ENCODE peak calls at places on chromosome 4, in eight cellular contexts. Q is uterus, G is right lobe of liver, J is ovary, H is tibial nerve, U is A549, A is GM12891, L is prostate gland. R is an unnamed sample.

GRCh38 chr4:121784975-121785374 is 16.1 kb upstream of the EXOSC9 start:
- DNase-seq in Q (no peak), G (no peak), J (no peak), H (peak), U (no peak), A (no peak), L (no peak), R (no peak)

GRCh38 chr4:104490096-104490769 is 4.5 kb downstream of the CXXC4 start:
- DNase-seq in Q (no peak), G (peak), J (no peak), H (no peak), U (peak), A (no peak), L (peak), R (no peak)

GRCh38 chr4:7666744-7667143 is 232.0 kb upstream of the PSAPL1 start:
- DNase-seq in Q (no peak), G (no peak), J (no peak), H (no peak), U (no peak), A (no peak), L (no peak), R (no peak)

GRCh38 chr4:127772769-127773671 is 9.1 kb upstream of the HSPA4L start:
- DNase-seq in Q (no peak), G (no peak), J (no peak), H (no peak), U (no peak), A (no peak), L (no peak), R (no peak)

GRCh38 chr4:139734875-139735380 is 69.3 kb downstream of the MGST2 start:
- DNase-seq in Q (peak), G (peak), J (peak), H (peak), U (no peak), A (peak), L (peak), R (peak)

GRCh38 chr4:143455211-143455610 is 58.3 kb upstream of the SMARCA5 start:
- DNase-seq in Q (no peak), G (no peak), J (no peak), H (no peak), U (no peak), A (no peak), L (no peak), R (no peak)

GRCh38 chr4:169270810-169271691 is at the start of gene SH3RF1:
- DNase-seq in Q (peak), G (peak), J (peak), H (peak), U (peak), A (peak), L (peak), R (peak)

GRCh38 chr4:40626183-40626990 is 3.3 kb downstream of the RBM47 start:
- DNase-seq in Q (no peak), G (no peak), J (peak), H (no peak), U (no peak), A (no peak), L (peak), R (no peak)

GRCh38 chr4:140863187-140863586 is 107.0 kb upstream of the TBC1D9 start:
- DNase-seq in Q (no peak), G (no peak), J (no peak), H (no peak), U (no peak), A (no peak), L (no peak), R (no peak)

GRCh38 chr4:172202480-172203076 is 389.4 kb downstream of the GALNTL6 start:
- DNase-seq in Q (no peak), G (no peak), J (no peak), H (no peak), U (peak), A (peak), L (no peak), R (no peak)

GRCh38 chr4:95124906-95125504 is 367.2 kb downstream of the BMPR1B start:
- DNase-seq in Q (peak), G (no peak), J (peak), H (peak), U (peak), A (no peak), L (peak), R (no peak)

GRCh38 chr4:182213024-182213423 is 30.2 kb upstream of the TENM3 start:
- DNase-seq in Q (no peak), G (no peak), J (no peak), H (no peak), U (no peak), A (no peak), L (no peak), R (no peak)

GRCh38 chr4:59553063-59553738 is 1646.9 kb upstream of the ADGRL3 start:
- DNase-seq in Q (no peak), G (no peak), J (no peak), H (no peak), U (peak), A (no peak), L (no peak), R (no peak)

GRCh38 chr4:165440415-165440882 is 61.6 kb downstream of the CPE start:
- DNase-seq in Q (no peak), G (no peak), J (no peak), H (no peak), U (peak), A (no peak), L (no peak), R (no peak)

GRCh38 chr4:161762796-161763195 is 401.0 kb downstream of the FSTL5 start:
- DNase-seq in Q (no peak), G (no peak), J (no peak), H (no peak), U (no peak), A (no peak), L (no peak), R (no peak)

GRCh38 chr4:156972370-156972980 is 876 bp upstream of the PDGFC start:
- DNase-seq in Q (no peak), G (no peak), J (no peak), H (no peak), U (no peak), A (no peak), L (no peak), R (no peak)

GRCh38 chr4:169573889-169574288 is 38.5 kb downstream of the NEK1 start:
- DNase-seq in Q (no peak), G (no peak), J (no peak), H (no peak), U (no peak), A (no peak), L (no peak), R (no peak)

GRCh38 chr4:185019451-185020292 is 1.4 kb downstream of the HELT start:
- DNase-seq in Q (no peak), G (no peak), J (no peak), H (no peak), U (no peak), A (no peak), L (no peak), R (no peak)

GRCh38 chr4:175560628-175561027 is 251.4 kb downstream of the GPM6A start:
- DNase-seq in Q (no peak), G (no peak), J (no peak), H (no peak), U (peak), A (no peak), L (no peak), R (no peak)

GRCh38 chr4:72568959-72569718 is at the start of gene ADAMTS3:
- DNase-seq in Q (peak), G (peak), J (peak), H (peak), U (peak), A (peak), L (peak), R (peak)

GRCh38 chr4:17469931-17470674 is 41.8 kb downstream of the QDPR start:
- DNase-seq in Q (no peak), G (no peak), J (no peak), H (no peak), U (no peak), A (no peak), L (no peak), R (no peak)

GRCh38 chr4:77820836-77821561 is 1.8 kb upstream of the CNOT6L start:
- DNase-seq in Q (no peak), G (peak), J (no peak), H (no peak), U (no peak), A (no peak), L (peak), R (no peak)

DNA sequence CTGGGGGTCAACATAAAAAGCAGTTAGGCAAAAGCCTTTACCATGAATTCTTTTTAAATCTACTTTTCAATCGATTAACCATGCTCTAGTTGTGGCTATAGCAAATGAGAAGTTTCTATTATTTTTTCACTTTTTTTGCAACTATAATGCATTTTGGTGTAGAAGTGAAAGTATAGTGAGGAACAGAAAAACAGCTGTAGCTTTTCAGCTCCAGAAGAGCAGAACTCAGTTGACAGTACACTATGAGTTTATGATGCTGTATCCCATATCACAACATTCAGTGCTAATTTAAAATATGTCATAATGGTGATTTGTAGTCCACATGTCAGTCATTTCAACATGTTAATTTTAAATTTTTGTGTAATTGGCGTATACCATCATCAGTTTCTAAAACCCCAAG is 8.7 kb upstream of the MUC7 start:
- DNase-seq in Q (no peak), G (no peak), J (no peak), H (no peak), U (no peak), A (no peak), L (no peak), R (no peak)
- TF ChIP-seq POLR2A in Q (no peak), G (no peak), J (no peak), H (no peak), U (no peak), A (no peak), L (no peak), R (no peak)

DNA sequence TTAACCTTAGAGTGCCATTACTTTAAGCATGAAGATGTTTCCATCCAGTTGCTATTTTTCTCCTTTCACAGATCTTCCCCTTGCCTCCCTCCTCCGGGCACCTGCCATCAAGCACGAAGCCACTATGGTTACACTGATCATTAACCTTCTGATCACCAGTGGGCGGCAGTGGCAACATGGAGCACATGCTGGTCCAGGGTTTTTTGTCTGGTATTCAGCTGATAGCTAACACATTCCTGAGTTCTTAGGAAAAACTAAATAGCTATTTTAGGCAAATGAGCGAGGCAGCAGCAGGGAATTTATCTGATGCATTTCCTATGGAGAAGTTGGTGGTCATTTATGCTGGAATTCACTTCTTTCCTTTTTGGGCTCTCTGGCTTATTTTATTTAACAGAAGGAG is 22.8 kb downstream of the SHISA3 start:
- DNase-seq in Q (no peak), G (no peak), J (no peak), H (no peak), U (no peak), A (no peak), L (no peak), R (no peak)
- TF ChIP-seq POLR2A in Q (no peak), G (no peak), J (no peak), H (no peak), U (no peak), A (no peak), L (no peak), R (no peak)

DNA sequence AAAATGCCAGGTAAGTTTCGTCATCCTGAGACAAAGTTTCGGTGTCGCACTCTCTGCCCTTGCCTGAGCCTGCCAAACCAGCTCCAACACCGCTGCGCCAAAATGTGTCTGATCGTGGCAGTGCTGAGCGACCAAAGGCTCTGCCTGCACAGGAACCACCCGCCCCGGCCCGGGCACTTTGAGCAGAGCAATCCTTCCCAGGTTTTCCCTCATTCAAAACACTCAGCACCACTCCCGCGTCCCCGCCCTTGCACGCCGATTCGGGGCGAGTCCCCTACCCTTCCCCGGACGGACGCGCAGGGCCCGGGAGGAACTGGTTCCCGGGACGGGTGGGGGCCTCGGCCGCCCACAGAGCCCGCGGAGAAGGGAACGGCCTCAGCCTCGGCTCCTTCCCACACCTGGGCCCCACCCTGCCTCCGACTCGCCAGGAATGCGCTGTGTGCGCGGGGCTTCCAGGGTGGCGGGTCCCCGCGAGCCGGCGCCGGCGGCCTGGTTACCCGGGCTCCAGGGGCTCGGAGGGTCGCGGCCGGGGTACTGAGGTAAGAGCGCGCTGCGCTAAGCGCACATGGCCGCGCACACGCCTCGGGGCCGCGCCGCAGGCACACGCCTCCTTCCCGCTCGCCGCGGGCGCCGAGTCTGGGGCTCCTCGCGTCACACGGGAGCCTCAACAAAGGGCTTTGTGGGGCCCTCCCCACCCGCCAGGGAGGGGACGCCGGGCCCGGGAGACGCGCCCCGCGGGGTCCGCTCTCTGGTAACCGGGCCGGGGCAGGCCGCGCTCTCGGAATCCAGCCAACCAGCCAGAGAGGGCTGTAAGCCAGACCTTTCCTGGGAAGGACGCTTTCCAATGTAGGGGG is at the start of gene C4orf36:
- DNase-seq in Q (peak), G (peak), J (peak), H (peak), U (peak), A (peak), L (peak), R (peak)
- TF ChIP-seq POLR2A in Q (peak), G (peak), J (no peak), H (no peak), U (peak), A (no peak), L (peak), R (no peak)

DNA sequence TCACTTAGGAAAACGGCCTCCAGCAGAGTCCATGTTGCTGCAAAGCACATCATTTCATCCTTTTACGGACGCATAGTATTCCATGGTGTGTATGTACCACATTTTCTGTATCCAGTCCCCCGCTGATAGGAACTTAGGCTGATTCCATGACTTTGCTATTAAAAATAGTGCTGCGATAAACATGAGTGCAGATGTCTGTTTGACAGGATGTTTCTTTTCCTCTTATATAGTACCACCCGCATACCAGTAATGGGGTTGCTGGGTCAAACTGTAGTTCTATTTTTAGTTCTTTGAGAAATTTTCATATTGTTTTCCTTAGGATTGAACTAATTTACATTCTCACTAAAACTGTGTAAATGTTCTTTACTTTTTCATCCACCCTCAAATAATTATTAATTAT is 50.5 kb downstream of the VEGFC start:
- DNase-seq in Q (no peak), G (no peak), J (no peak), H (no peak), U (no peak), A (no peak), L (no peak), R (no peak)
- TF ChIP-seq POLR2A in Q (no peak), G (no peak), J (no peak), H (no peak), U (no peak), A (no peak), L (no peak), R (no peak)

GRCh38 chr4:145732895-145733880 is 53.2 kb downstream of the C4orf51 start:
- DNase-seq in Q (peak), G (peak), J (peak), H (peak), U (peak), A (peak), L (peak), R (peak)
- TF ChIP-seq POLR2A in Q (peak), G (peak), J (peak), H (peak), U (peak), A (no peak), L (peak), R (peak)

GRCh38 chr4:159353422-159354116 is 250.7 kb downstream of the RAPGEF2 start:
- DNase-seq in Q (no peak), G (no peak), J (no peak), H (no peak), U (no peak), A (no peak), L (no peak), R (no peak)

GRCh38 chr4:159358226-159358625 is 255.3 kb downstream of the RAPGEF2 start:
- DNase-seq in Q (no peak), G (no peak), J (no peak), H (no peak), U (no peak), A (no peak), L (no peak), R (no peak)

GRCh38 chr4:159355456-159355855 is 252.6 kb downstream of the RAPGEF2 start:
- DNase-seq in Q (no peak), G (no peak), J (no peak), H (no peak), U (no peak), A (no peak), L (no peak), R (no peak)

GRCh38 chr4:159360549-159360948 is 257.7 kb downstream of the RAPGEF2 start:
- DNase-seq in Q (no peak), G (no peak), J (no peak), H (no peak), U (no peak), A (no peak), L (no peak), R (no peak)

GRCh38 chr4:159357350-159357749 is 254.5 kb downstream of the RAPGEF2 start:
- DNase-seq in Q (no peak), G (no peak), J (no peak), H (no peak), U (no peak), A (no peak), L (no peak), R (no peak)
- TF ChIP-seq POLR2A in Q (no peak), G (no peak), J (no peak), H (no peak), U (no peak), A (no peak), L (no peak), R (no peak)

GRCh38 chr4:84968936-84969335 is 2.4 kb upstream of the WDFY3 start:
- DNase-seq in Q (no peak), G (no peak), J (no peak), H (no peak), U (no peak), A (no peak), L (no peak), R (no peak)

GRCh38 chr4:84965558-84966381 is 720 bp downstream of the WDFY3 start:
- DNase-seq in Q (peak), G (peak), J (peak), H (no peak), U (peak), A (peak), L (peak), R (peak)

GRCh38 chr4:84967292-84967651 is 782 bp upstream of the WDFY3 start:
- DNase-seq in Q (no peak), G (no peak), J (no peak), H (peak), U (no peak), A (no peak), L (no peak), R (no peak)

GRCh38 chr4:84964995-84965557 is 1.4 kb downstream of the WDFY3 start:
- DNase-seq in Q (no peak), G (no peak), J (no peak), H (no peak), U (no peak), A (no peak), L (no peak), R (no peak)

DNA sequence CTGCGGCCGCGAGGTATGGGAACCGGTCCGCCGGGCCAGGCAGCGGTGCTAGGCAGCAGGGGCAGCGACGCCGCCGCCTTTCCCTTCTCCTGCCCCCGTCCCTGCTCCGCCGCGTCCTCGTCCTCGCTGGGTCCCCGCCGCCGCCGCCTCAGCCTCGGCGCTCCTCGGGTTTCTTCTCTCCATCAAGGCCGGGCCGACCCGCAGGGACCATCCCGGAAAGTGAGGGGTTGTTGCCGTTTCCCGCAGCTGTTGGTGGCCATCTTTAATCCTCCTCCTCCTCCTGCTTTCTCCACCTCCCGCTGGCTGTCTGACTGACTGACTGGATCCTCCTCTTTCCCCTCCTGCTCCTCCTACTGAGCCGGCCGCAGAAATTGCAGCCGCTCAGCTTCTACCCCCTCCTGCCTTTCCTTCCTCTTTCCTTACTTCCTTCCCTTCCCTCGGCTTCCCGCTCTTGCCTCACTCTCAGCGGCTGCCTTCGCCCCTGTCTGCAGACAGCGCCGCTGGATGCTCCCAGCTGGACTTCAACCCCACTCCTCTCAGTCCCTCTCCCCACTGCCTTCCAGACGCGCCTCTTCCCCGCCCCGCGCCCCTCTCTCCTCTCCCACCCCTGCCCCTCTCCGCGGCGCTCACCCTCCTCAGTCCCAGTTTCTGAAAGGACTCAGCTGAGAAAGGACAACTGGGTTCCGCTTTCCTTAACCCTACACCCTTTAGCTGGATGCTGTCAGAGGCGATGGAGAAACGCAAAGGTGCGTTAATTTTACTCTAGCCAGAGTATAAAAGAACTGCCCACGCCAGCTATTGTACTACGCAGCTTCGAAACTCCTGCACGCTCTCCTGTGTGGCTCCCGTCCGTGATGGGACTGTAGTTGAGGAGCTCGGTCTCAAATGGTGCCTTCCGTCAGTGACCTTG is at the start of gene WDFY3:
- DNase-seq in Q (peak), G (peak), J (peak), H (peak), U (peak), A (peak), L (peak), R (peak)
- TF ChIP-seq POLR2A in Q (peak), G (peak), J (peak), H (peak), U (peak), A (no peak), L (peak), R (peak)

GRCh38 chr4:109121561-109121960 is 180.9 kb downstream of the COL25A1 start:
- DNase-seq in Q (no peak), G (no peak), J (no peak), H (no peak), U (no peak), A (no peak), L (no peak), R (no peak)
- TF ChIP-seq POLR2A in Q (no peak), G (no peak), J (no peak), H (no peak), U (no peak), A (no peak), L (no peak), R (no peak)

GRCh38 chr4:88592600-88593448 is 544 bp downstream of the HERC3 start:
- DNase-seq in Q (peak), G (peak), J (peak), H (peak), U (peak), A (peak), L (peak), R (peak)

GRCh38 chr4:88597970-88598369 is 5.7 kb downstream of the HERC3 start:
- DNase-seq in Q (no peak), G (no peak), J (no peak), H (no peak), U (no peak), A (no peak), L (no peak), R (no peak)

GRCh38 chr4:88587285-88587684 is 5.0 kb upstream of the HERC3 start:
- DNase-seq in Q (no peak), G (no peak), J (no peak), H (no peak), U (no peak), A (no peak), L (no peak), R (no peak)

GRCh38 chr4:88591787-88592599 is at the start of gene HERC3:
- DNase-seq in Q (peak), G (peak), J (peak), H (peak), U (peak), A (peak), L (peak), R (peak)
- TF ChIP-seq POLR2A in Q (peak), G (peak), J (no peak), H (no peak), U (no peak), A (no peak), L (peak), R (no peak)